ENCODE peak calls at places on chromosomes 12 and 14, in eight cellular contexts. G is lung, E is breast epithelium, F is A673, W is Peyer's patch, Y is suprapubic skin, V is right lobe of liver, B is hepatocyte. P is an unnamed sample. For H3K9me3, the result is how much of the 10 kb centered on the place peaks cover.

GRCh38 chr14:95098984-95099599 is 58.2 kb downstream of the DICER1 start:
- DNase-seq in B (peak), V (no peak), F (peak), G (peak), E (peak), W (peak), Y (no peak), P (peak)

GRCh38 chr12:89551747-89552146 is 25.9 kb upstream of the POC1B start:
- DNase-seq in B (no peak), W (no peak), Y (no peak), G (no peak), E (no peak), F (no peak), V (no peak), P (no peak)

GRCh38 chr12:115260807-115261161 is 576.8 kb upstream of the TBX3 start:
- DNase-seq in V (no peak), W (no peak), B (no peak), F (no peak), Y (no peak), G (no peak), E (no peak), P (no peak)

GRCh38 chr14:34714320-34715107 is at the start of gene CFL2:
- DNase-seq in G (peak), Y (peak), F (peak), W (peak), B (peak), E (peak), V (peak), P (peak)

GRCh38 chr12:116651089-116651488 is 86.8 kb downstream of the SPRING1 start:
- DNase-seq in W (no peak), Y (no peak), V (no peak), E (no peak), G (no peak), F (no peak), B (no peak), P (no peak)

GRCh38 chr12:80580254-80580653 is 127.2 kb upstream of the MYF6 start:
- DNase-seq in E (no peak), Y (no peak), V (no peak), F (peak), W (no peak), G (no peak), B (no peak), P (no peak)

GRCh38 chr12:107126688-107127481 is 33.5 kb upstream of the CRY1 start:
- DNase-seq in E (no peak), Y (no peak), V (no peak), B (peak), G (no peak), W (no peak), F (peak), P (peak)

GRCh38 chr12:47408171-47408871 is 297.5 kb downstream of the RPAP3 start:
- DNase-seq in G (peak), V (no peak), F (no peak), W (peak), E (no peak), B (peak), Y (no peak), P (no peak)

GRCh38 chr14:33239465-33239864 is 300.8 kb downstream of the NPAS3 start:
- DNase-seq in V (no peak), W (no peak), G (no peak), B (no peak), E (no peak), Y (no peak), F (no peak), P (no peak)

GRCh38 chr12:32036477-32037263 is 70.0 kb upstream of the BICD1 start:
- DNase-seq in W (no peak), B (no peak), Y (peak), E (no peak), F (no peak), G (no peak), V (no peak), P (no peak)

GRCh38 chr12:126038434-126038833 is 973.2 kb downstream of the AACS start:
- DNase-seq in F (no peak), B (no peak), V (no peak), G (no peak), Y (no peak), W (no peak), E (no peak), P (no peak)

GRCh38 chr12:127041985-127042625 is 1224.9 kb upstream of the TMEM132C start:
- DNase-seq in E (no peak), B (no peak), F (no peak), G (no peak), V (no peak), Y (no peak), W (no peak), P (no peak)

GRCh38 chr14:58501214-58501816 is 73.8 kb downstream of the KIAA0586 start:
- DNase-seq in Y (no peak), B (peak), E (no peak), G (no peak), W (peak), F (peak), V (no peak), P (peak)

GRCh38 chr12:86712425-86712843 is 456.2 kb upstream of the MGAT4C start:
- DNase-seq in W (no peak), Y (no peak), B (peak), V (no peak), G (no peak), E (no peak), F (peak), P (no peak)

GRCh38 chr12:131137836-131138637 is 184.3 kb downstream of the ADGRD1 start:
- DNase-seq in W (no peak), F (no peak), Y (no peak), V (peak), B (peak), G (no peak), E (no peak), P (peak)

GRCh38 chr12:19951664-19952063 is 416.7 kb upstream of the PDE3A start:
- DNase-seq in V (no peak), Y (no peak), B (no peak), E (no peak), W (no peak), F (no peak), G (no peak), P (no peak)

GRCh38 chr12:90076851-90077319 is 368.2 kb upstream of the ATP2B1 start:
- DNase-seq in W (no peak), Y (no peak), E (no peak), B (no peak), G (no peak), F (no peak), V (no peak), P (peak)

GRCh38 chr12:15527201-15527782 is 205.0 kb downstream of the PTPRO start:
- DNase-seq in G (no peak), F (peak), E (no peak), B (no peak), V (no peak), W (no peak), Y (no peak), P (no peak)

GRCh38 chr12:131738196-131738595 is 27.3 kb downstream of the SFSWAP start:
- DNase-seq in Y (no peak), W (no peak), V (no peak), G (no peak), E (no peak), B (no peak), F (no peak), P (no peak)

GRCh38 chr12:26185532-26186320 is 9.6 kb upstream of the SSPN start:
- DNase-seq in B (no peak), V (no peak), Y (no peak), W (no peak), E (no peak), F (no peak), G (no peak), P (no peak)

GRCh38 chr12:14482886-14483285 is 84.8 kb downstream of the PLBD1 start:
- DNase-seq in F (no peak), V (no peak), W (no peak), E (no peak), G (no peak), Y (no peak), B (no peak), P (no peak)

GRCh38 chr14:84152452-84152851 is 1377.5 kb upstream of the FLRT2 start:
- DNase-seq in B (no peak), Y (no peak), F (no peak), G (no peak), W (no peak), E (no peak), V (no peak), P (no peak)

DNA sequence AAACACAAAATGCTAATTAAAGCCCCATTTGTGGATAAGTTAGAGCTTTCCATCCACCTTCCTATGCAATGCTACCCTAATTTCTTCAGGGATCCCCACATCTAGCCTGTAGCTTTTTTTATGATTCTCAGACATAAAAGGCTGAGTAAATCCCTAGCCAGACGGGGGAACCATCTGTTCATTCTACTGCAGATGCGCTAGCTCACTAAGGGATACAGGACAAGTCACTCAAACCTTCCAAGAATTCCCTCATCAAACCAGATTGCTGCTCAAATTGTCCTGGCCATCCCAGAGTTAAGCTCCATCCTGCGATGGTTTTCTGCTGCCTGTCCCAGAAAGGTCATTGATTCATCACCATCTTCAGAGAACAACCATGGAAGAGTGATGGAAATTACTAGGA is 56.7 kb downstream of the MYRFL start:
- DNase-seq in E (no peak), W (no peak), V (no peak), G (no peak), B (no peak), Y (no peak), F (no peak), P (no peak)
- H3K4me3 ChIP-seq in E (no peak), W (no peak), V (no peak), G (no peak), B (no peak), Y (no peak), F (no peak), P (no peak)

GRCh38 chr14:70534904-70535303 is at the start of gene ADAM20:
- DNase-seq in B (no peak), W (no peak), V (no peak), F (no peak), G (no peak), E (no peak), Y (no peak), P (no peak)

GRCh38 chr14:70536830-70537229 is 2.0 kb upstream of the ADAM20 start:
- DNase-seq in F (no peak), G (no peak), B (no peak), W (no peak), Y (no peak), E (no peak), V (no peak), P (no peak)
- H3K9me3 ChIP-seq in F (under half), G (under half), B (under half), W (under half), Y (under half), E (under half), V (under half), P (under half)

DNA sequence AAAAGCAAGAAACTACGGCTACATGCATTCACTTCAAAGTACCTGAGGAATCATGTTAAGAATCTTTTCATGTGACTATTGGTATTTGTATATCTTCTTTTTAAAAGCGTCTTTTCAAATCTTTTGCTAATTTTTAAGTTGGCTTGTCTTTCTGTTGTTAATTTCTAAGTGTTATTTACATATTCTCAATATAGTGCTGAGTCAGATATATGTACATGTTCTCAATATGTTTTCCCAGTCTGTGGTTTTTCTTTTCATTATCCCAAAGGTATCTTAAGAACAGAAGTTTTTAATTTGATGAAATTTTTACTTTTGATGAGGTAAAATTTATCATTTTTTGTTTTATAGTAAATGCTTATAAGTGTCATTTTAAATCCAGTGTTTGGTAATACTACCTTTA is 24.0 kb downstream of the DCP1B start:
- DNase-seq in F (no peak), G (no peak), W (no peak), Y (no peak), B (no peak), E (no peak), V (no peak), P (no peak)
- TF ChIP-seq CTCF in F (no peak), G (no peak), W (no peak), Y (no peak), B (no peak), E (no peak), V (no peak), P (no peak)

DNA sequence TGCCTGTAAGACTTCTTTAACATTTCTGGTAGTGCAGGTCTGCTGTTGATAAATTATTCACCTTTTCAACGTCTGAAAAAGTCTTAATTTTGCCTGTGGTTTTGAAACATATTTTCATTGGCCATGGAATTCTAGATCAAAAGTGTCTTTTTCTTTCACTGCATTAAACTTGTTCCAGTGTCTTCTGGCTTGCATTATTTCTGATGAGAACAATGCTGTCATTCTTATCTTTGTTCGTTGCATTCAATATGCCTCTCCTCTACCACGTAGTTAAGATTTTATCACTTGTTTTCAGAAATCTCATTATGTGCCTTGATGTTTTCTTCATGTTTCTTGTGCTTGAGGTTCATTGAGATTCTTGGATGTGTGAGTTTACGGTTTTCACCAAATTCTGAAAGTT is 13.4 kb upstream of the KIF26A start:
- DNase-seq in E (no peak), W (no peak), G (no peak), V (no peak), Y (no peak), F (no peak), B (no peak), P (no peak)
- H3K4me3 ChIP-seq in E (no peak), W (no peak), G (no peak), V (no peak), Y (no peak), F (no peak), B (no peak), P (no peak)

P was measured in cardiac muscle cell.